ENCODE peak calls at places on chromosomes 6 and 20, in six cellular contexts. H is coronary artery; R is CD8-positive, alpha-beta T cell; C is foreskin keratinocyte; Y is MCF 10A; B is dorsolateral prefrontal cortex. M is an unnamed sample.

GRCh38 chr20:3784226-3784853 is 2.2 kb downstream of the CENPB start:
- DNase-seq in H (no peak), B (no peak), R (no peak), C (no peak), Y (no peak), M (no peak)

GRCh38 chr6:103273048-103273447 is 1586.7 kb downstream of the HACE1 start:
- DNase-seq in H (no peak), Y (peak; percentile 54), C (peak; percentile 6), B (no peak), R (no peak), M (peak; percentile 17)

GRCh38 chr20:48831702-48832422 is 4.1 kb upstream of the PREX1 start:
- DNase-seq in C (peak; percentile 18), Y (peak; percentile 60), R (no peak), B (peak; percentile 42), H (peak; percentile 82), M (no peak)

GRCh38 chr6:71250050-71250689 is 38.4 kb upstream of the OGFRL1 start:
- DNase-seq in Y (peak; percentile 82), C (peak; percentile 60), R (no peak), H (no peak), B (no peak), M (peak; percentile 59)

GRCh38 chr20:17634666-17635319 is 47.2 kb downstream of the RRBP1 start:
- DNase-seq in C (no peak), Y (no peak), B (no peak), R (no peak), H (no peak), M (no peak)

GRCh38 chr20:41352106-41352505 is 11.5 kb downstream of the LPIN3 start:
- DNase-seq in Y (no peak), R (no peak), C (no peak), H (no peak), B (no peak), M (no peak)

GRCh38 chr20:24579475-24579874 is 110.0 kb downstream of the SYNDIG1 start:
- DNase-seq in Y (no peak), C (no peak), H (no peak), R (no peak), B (no peak), M (no peak)

GRCh38 chr6:38720295-38720694 is 5.2 kb downstream of the DNAH8 start:
- DNase-seq in R (no peak), C (peak; percentile 21), H (no peak), B (no peak), Y (peak; percentile 19), M (no peak)

GRCh38 chr20:13492001-13492480 is 146.7 kb downstream of the TASP1 start:
- DNase-seq in C (peak; percentile 83), H (no peak), B (no peak), R (no peak), Y (peak; percentile 77), M (no peak)

GRCh38 chr6:89184344-89184743 is 32.8 kb downstream of the GABRR1 start:
- DNase-seq in C (no peak), B (no peak), Y (no peak), H (no peak), R (no peak), M (no peak)

GRCh38 chr20:50445367-50446151 is 64.6 kb upstream of the PTPN1 start:
- DNase-seq in R (no peak), Y (no peak), H (no peak), C (no peak), B (no peak), M (no peak)

GRCh38 chr6:121856296-121856695 is 420.9 kb downstream of the GJA1 start:
- DNase-seq in Y (no peak), B (no peak), H (no peak), C (no peak), R (no peak), M (no peak)

GRCh38 chr20:24648481-24648880 is 179.1 kb downstream of the SYNDIG1 start:
- DNase-seq in B (no peak), Y (no peak), H (peak; percentile 68), C (no peak), R (no peak), M (no peak)

GRCh38 chr6:157961116-157961515 is 20.5 kb upstream of the SYNJ2 start:
- DNase-seq in R (no peak), Y (no peak), H (no peak), B (no peak), C (peak; percentile 53), M (no peak)

GRCh38 chr6:105087571-105088211 is 92.1 kb downstream of the POPDC3 start:
- DNase-seq in C (peak; percentile 40), B (no peak), R (no peak), Y (peak; percentile 63), H (no peak), M (peak; percentile 63)

GRCh38 chr20:53342429-53342828 is 251.2 kb downstream of the ZNF217 start:
- DNase-seq in B (no peak), H (no peak), Y (no peak), R (no peak), C (no peak), M (no peak)

GRCh38 chr6:135627092-135627715 is 129.7 kb upstream of the AHI1 start:
- DNase-seq in H (no peak), B (no peak), R (no peak), Y (no peak), C (no peak), M (no peak)

GRCh38 chr6:120771019-120771418 is 563.3 kb downstream of the TBC1D32 start:
- DNase-seq in H (no peak), C (no peak), B (no peak), R (no peak), Y (no peak), M (no peak)

GRCh38 chr6:127539292-127539691 is 20.2 kb upstream of the MTCL3 start:
- DNase-seq in R (no peak), Y (peak; percentile 14), B (no peak), H (no peak), C (peak; percentile 17), M (peak; percentile 20)
- TF ChIP-seq CTCF in R (peak; percentile 69), Y (peak; percentile 27), B (peak; percentile 59), H (no peak), C (peak; percentile 68), M (peak; percentile 78)

DNA sequence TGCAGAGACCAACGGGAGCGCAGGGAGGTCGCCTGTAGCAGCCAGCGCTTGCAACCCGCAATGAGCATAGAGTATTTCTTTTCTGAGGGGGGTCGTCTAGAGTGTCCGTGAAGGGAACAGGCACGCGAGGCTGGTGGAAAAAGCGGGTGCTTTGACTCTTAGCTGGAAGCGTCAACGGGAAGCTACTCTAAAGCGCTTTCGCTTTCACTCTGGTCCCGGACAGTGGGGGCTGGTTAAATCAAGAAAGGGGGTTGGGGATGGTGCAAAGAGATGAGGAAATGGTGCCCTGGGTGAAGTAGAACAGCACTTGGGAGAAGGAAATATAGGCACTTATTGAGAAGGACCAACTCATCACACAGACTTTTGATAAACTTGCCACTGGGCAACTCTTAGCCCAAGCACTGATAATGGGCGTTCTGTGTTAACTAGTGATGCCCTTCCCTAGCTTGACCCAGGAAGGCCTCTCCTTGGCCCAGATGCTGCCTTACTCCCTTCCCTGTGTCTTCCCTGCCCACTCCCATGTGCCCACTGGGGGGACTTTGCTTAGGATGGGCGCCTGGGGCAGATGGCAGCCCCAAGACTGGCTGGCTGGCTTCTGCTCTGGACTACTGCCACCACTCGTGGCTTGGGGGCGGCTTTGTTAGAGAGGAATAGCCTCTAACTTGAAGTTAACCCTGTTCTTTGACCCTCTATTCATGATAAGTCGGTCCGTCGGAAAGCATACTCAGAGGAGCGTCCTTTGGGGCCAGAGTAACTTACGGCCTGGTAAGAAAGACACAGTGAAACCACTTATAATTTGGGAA is 585 bp downstream of the PSMB9 start:
- DNase-seq in C (no peak), H (no peak), Y (peak; percentile 28), B (no peak), R (no peak), M (peak; percentile 74)
- TF ChIP-seq CTCF in C (no peak), H (no peak), Y (no peak), B (no peak), R (no peak), M (no peak)

GRCh38 chr20:37610203-37610798 is 82.6 kb upstream of the BLCAP start:
- DNase-seq in C (no peak), H (no peak), Y (no peak), R (no peak), B (no peak), M (no peak)

GRCh38 chr20:37619496-37619895 is 74.3 kb upstream of the CTNNBL1 start:
- DNase-seq in Y (no peak), B (no peak), H (no peak), C (no peak), R (no peak), M (no peak)

GRCh38 chr20:37611346-37611745 is 82.5 kb upstream of the CTNNBL1 start:
- DNase-seq in H (no peak), R (no peak), B (no peak), C (no peak), Y (no peak), M (no peak)

GRCh38 chr20:37611852-37612251 is 82.0 kb upstream of the CTNNBL1 start:
- DNase-seq in C (no peak), Y (no peak), R (no peak), B (no peak), H (no peak), M (no peak)

DNA sequence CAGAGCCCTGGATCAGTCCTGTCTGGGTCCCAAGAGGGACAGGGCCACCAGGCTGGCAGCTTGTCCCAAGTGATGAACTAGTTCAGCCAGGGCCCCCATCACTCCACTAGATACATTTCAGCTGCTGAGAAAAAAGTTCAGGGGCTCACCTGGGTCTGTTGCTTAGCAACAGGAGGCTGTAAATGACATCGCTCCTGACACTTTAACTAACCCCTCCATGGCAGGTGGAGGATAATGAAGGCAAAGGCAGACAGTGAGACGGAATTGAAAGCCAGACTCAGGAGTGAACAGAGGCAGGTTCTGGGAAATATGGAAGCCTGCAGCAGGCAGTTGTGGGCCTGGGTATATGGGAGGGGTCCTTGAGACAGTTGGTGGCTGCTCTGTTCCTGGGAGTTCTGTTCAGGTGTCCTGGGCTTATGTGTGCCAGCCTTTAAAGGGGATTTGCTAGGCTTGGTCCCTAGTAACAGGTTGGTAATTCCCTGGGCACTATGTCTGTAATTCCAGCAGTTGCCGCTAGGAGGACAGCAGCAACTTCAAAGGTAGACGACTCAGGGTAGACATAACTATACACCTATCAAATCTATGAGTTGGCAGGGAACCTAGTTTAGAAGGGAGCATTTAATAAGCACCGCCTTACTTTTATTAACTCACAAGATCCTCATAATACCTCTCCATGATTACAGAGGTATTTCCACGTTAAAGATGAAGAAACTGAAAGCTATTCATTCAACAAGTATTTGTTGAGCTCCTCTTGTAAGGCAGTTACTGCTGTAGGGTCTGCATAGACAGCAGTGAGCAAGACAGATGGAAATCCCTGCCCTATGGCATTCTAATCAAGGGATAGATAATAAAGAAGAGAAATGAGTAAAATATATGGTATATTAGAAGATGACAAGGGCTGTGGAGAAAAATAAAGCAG is 78.1 kb upstream of the CTNNBL1 start:
- DNase-seq in B (no peak), Y (peak; percentile 54), H (no peak), R (peak; percentile 54), C (peak; percentile 39), M (peak; percentile 64)
- TF ChIP-seq CTCF in B (peak; percentile 41), Y (peak; percentile 52), H (no peak), R (peak; percentile 65), C (peak; percentile 73), M (peak; percentile 90)

GRCh38 chr6:16301511-16301910 is 63.1 kb downstream of the GMPR start:
- DNase-seq in Y (no peak), H (no peak), C (no peak), R (no peak), B (no peak), M (no peak)
- TF ChIP-seq CTCF in Y (no peak), H (no peak), C (no peak), R (no peak), B (no peak), M (no peak)

GRCh38 chr6:6379573-6379972 is 59.1 kb upstream of the F13A1 start:
- DNase-seq in H (no peak), C (no peak), R (no peak), B (no peak), Y (no peak), M (peak; percentile 47)

GRCh38 chr6:6376845-6377244 is 56.4 kb upstream of the F13A1 start:
- DNase-seq in R (no peak), B (no peak), Y (no peak), C (no peak), H (no peak), M (peak; percentile 29)
- TF ChIP-seq CTCF in R (no peak), B (no peak), Y (no peak), C (no peak), H (no peak), M (peak; percentile 13)

M was measured in OCI-LY7.